ENCODE peak calls at places on chromosomes 16 and 17, in four cellular contexts. P is suprapubic skin, S is lower lobe of right lung, F is fibroblast of mammary gland. B is an unnamed sample.

GRCh38 chr17:45902892-45903346 is 8.6 kb downstream of the MAPT start:
- DNase-seq in P (peak; percentile 71), S (no peak), F (no peak), B (no peak)

GRCh38 chr17:4142107-4142900 is 526 bp downstream of the ZZEF1 start:
- DNase-seq in P (peak; percentile 72), S (peak; percentile 65), F (no peak), B (peak; percentile 62)

GRCh38 chr17:38606646-38607611 is 1.2 kb upstream of the SRCIN1 start:
- DNase-seq in P (no peak), S (no peak), F (no peak), B (peak; percentile 63)

GRCh38 chr17:77959216-77959925 is 868 bp downstream of the TNRC6C start:
- DNase-seq in P (no peak), S (peak; percentile 46), F (no peak), B (peak; percentile 44)

GRCh38 chr16:13982446-13982845 is 62.5 kb downstream of the ERCC4 start:
- DNase-seq in P (no peak), S (no peak), F (no peak), B (no peak)

GRCh38 chr16:4839942-4840341 is 7.1 kb downstream of the GLYR1 start:
- DNase-seq in P (peak; percentile 44), S (no peak), F (peak; percentile 20), B (peak; percentile 8)

GRCh38 chr16:11056090-11056988 is 112.0 kb downstream of the CLEC16A start:
- DNase-seq in P (no peak), S (no peak), F (no peak), B (no peak)

GRCh38 chr17:7929158-7930029 is at the start of gene KCNAB3:
- DNase-seq in P (peak; percentile 58), S (no peak), F (peak; percentile 70), B (peak; percentile 93)

GRCh38 chr16:23120562-23120961 is 28.7 kb downstream of the USP31 start:
- DNase-seq in P (no peak), S (no peak), F (no peak), B (no peak)

GRCh38 chr17:66702106-66702936 is 132.6 kb upstream of the CACNG5 start:
- DNase-seq in P (no peak), S (no peak), F (peak; percentile 25), B (no peak)

GRCh38 chr16:68272501-68273209 is 8.3 kb downstream of the SLC7A6 start:
- DNase-seq in P (no peak), S (peak; percentile 53), F (no peak), B (no peak)

GRCh38 chr16:85798901-85799496 is 345 bp downstream of the EMC8 start:
- DNase-seq in P (peak; percentile 71), S (peak; percentile 63), F (peak; percentile 31), B (peak; percentile 48)

GRCh38 chr16:56789360-56789759 is 59.4 kb downstream of the NUP93 start:
- DNase-seq in P (no peak), S (peak; percentile 52), F (peak; percentile 38), B (no peak)

GRCh38 chr17:78546476-78546875 is 30.7 kb downstream of the DNAH17 start:
- DNase-seq in P (no peak), S (no peak), F (no peak), B (no peak)

GRCh38 chr17:32445075-32445427 is 741 bp downstream of the PSMD11 start:
- DNase-seq in P (no peak), S (no peak), F (peak; percentile 72), B (peak; percentile 55)

GRCh38 chr17:50931003-50931878 is 65.1 kb upstream of the TOB1 start:
- DNase-seq in P (peak; percentile 86), S (peak; percentile 91), F (peak; percentile 79), B (peak; percentile 90)

GRCh38 chr17:838486-838885 is 56.3 kb downstream of the MRM3 start:
- DNase-seq in P (no peak), S (no peak), F (peak; percentile 30), B (no peak)

GRCh38 chr16:19439483-19439882 is 21.8 kb downstream of the TMC5 start:
- DNase-seq in P (no peak), S (no peak), F (no peak), B (no peak)

GRCh38 chr17:48472485-48473281 is 42.7 kb upstream of the SKAP1 start:
- DNase-seq in P (no peak), S (no peak), F (peak; percentile 57), B (peak; percentile 51)

GRCh38 chr17:52759864-52760263 is 601.4 kb upstream of the CA10 start:
- DNase-seq in P (no peak), S (no peak), F (no peak), B (no peak)

GRCh38 chr17:6752068-6752909 is 3.6 kb upstream of the XAF1 start:
- DNase-seq in P (peak; percentile 77), S (no peak), F (peak; percentile 100), B (no peak)

GRCh38 chr16:75097191-75097761 is 19.3 kb downstream of the LDHD start:
- DNase-seq in P (no peak), S (no peak), F (no peak), B (no peak)

GRCh38 chr16:75095204-75095621 is 21.4 kb downstream of the LDHD start:
- DNase-seq in P (no peak), S (no peak), F (no peak), B (no peak)

GRCh38 chr16:75097941-75098897 is 18.4 kb downstream of the LDHD start:
- DNase-seq in P (no peak), S (peak; percentile 62), F (no peak), B (no peak)

GRCh38 chr16:75095637-75096036 is 20.9 kb downstream of the LDHD start:
- DNase-seq in P (no peak), S (no peak), F (no peak), B (no peak)

GRCh38 chr16:75096730-75097129 is 19.9 kb downstream of the LDHD start:
- DNase-seq in P (no peak), S (peak; percentile 62), F (no peak), B (peak; percentile 94)
- TF ChIP-seq CTCF in P (peak; percentile 32), S (peak; percentile 41), F (peak; percentile 23), B (peak; percentile 47)

DNA sequence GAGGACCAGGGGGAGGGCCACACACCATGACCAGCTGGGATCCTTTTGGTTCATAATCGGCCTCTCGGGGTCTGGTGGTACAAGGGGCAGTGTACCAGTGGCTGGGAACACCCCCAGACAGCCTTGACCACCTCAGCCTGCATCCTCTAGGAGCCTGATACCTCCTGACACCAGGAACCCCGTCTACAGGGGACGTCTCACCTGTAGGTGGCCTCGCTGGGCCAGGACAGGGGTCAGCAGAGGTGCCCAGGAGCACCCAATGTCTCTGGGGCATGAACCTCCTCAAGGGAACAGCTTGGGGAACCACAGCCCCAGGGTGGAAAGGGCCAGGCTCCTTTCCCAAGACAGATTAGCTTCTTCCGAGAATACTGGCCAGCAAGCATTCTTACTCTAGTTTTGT is 2.5 kb upstream of the METRNL start:
- DNase-seq in P (no peak), S (no peak), F (no peak), B (no peak)
- TF ChIP-seq CTCF in P (no peak), S (peak; percentile 33), F (peak; percentile 19), B (peak; percentile 76)

DNA sequence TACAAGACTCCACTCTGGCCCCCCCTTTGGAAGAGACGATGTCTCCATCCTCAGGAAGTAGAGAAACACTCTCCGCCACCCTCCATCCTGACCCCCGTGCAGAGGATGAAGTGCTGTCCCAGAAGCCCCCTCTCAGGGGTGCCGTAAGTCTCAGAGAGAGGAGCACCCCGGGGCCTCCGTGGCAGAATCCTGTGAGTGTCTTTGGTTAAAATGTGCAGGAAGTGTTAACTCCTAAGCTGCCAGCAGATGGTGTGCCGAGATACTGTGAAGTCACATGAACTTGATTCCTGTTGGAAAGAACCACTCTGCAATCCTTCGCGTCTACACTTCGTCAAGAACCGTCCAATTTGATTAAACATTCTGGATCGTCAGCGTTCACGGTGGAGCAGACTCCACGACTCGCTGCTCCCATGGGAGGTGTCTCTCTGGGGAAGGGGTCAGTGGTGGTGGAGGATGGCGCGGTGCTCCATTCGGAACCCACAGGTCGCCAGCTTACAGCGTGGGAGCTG is 5.6 kb downstream of the BANP start:
- DNase-seq in P (no peak), S (no peak), F (peak; percentile 87), B (peak; percentile 62)
- TF ChIP-seq CTCF in P (no peak), S (no peak), F (peak; percentile 65), B (peak; percentile 51)

DNA sequence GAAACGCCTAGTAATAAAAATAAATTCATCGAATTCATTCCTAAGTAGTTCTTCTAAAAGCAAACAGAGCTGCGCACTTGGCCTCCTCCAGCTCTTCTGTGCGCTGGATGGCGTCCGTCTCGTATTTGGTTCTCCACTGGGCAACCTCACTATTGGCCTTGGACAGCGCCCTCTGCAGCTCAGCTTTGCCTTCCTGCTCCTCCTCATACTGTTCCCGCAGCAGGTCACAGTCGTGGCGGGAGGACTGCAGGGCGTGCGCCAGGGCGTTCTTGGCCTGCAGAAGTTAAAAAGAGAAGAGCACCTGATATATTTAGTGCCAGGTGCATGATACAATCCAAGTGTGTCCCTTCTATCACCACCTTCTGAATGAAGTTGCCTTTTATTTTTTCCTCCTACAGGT is 21.8 kb downstream of the MYH3 start:
- DNase-seq in P (no peak), S (no peak), F (no peak), B (peak; percentile 72)
- TF ChIP-seq CTCF in P (no peak), S (no peak), F (no peak), B (peak; percentile 72)

GRCh38 chr17:37212184-37212583 is 163.6 kb upstream of the C17orf78 start:
- DNase-seq in P (no peak), S (no peak), F (peak; percentile 11), B (no peak)
- TF ChIP-seq CTCF in P (no peak), S (no peak), F (peak; percentile 13), B (no peak)

DNA sequence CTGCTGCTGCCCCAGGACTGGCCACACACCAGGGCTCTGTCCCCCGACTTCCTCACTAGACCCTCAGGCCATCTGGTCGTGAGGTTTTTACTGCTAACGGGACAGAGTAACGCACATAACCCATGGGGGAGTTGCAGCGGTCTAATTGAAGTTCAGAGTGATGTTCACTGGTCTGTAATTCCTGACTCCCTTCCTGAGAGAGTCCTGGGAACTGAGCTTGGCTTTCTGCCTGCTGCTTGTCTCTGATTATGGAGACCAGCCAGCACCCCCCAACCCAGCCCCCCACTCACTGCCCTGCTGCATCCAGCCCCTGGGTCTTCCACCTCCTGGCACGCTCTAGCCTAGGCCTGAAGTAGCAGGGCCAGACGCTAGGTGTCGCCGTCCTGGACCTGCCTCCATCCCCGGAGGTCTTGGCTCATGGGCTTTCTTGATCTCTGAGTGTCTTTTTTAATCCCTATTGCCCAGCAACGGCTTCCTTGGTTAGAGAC is 192.9 kb downstream of the CCDC182 start:
- DNase-seq in P (no peak), S (no peak), F (peak; percentile 22), B (peak; percentile 78)
- TF ChIP-seq CTCF in P (no peak), S (peak; percentile 19), F (peak; percentile 50), B (peak; percentile 71)

DNA sequence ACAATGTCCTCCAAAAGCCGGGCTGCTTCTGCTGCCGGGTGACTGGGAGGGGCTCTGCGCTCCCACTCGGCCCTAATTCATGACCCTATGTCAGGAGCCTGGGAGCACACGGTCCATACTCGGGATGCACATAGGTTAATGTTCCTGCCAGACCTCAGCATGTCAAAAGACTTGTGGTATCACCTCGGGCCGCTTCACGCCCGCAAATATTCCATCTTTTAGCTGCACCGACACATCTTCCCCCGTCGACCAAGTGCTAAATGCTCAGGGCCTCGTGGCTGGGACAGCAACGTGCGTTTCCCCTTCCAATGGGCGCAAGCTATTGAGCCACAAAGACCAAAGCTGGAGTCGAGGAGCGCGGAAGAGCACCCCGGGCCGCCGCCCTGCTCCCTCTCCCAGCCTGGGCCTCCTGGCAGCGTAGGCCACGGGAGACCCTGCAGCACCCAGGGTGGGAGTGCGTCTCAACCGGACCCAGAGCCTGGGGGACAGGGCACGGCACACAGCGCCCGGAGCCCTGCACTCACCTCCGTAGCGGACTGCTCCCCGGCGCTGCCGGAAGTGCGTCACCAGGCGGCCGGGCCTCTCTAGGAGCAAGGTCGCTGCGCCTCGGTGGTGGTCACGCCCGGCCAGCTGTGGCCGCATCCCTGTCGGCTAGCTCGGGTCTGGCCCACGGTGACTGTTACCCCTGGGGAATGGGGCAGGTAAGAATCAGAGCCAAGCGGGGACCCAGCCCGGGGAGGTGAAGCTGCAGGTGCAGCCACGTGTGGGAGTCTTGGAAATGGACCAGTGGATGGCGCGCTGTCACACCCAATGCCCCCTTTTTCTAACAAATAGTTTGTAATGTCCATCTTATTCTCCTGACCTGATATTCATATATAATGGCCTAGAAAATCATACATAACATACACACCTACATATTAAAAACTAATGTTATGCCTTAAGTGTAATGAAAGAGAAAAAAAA is at the start of gene ZNF23:
- DNase-seq in P (peak; percentile 89), S (peak; percentile 92), F (peak; percentile 74), B (peak; percentile 83)
- TF ChIP-seq CTCF in P (no peak), S (peak; percentile 15), F (no peak), B (peak; percentile 13)

B was measured in GM23338.